ENCODE peak calls at places on chromosomes 3 and 15, in eight cellular contexts. P is bronchial epithelial cell, E is astrocyte of the cerebellum, T is endothelial cell, Q is left ventricle myocardium inferior, X is natural killer cell, R is retinal pigment epithelial cell, W is cardiac muscle cell. N is an unnamed sample.

GRCh38 chr15:94671845-94672524 is 440.6 kb downstream of the MCTP2 start:
- DNase-seq in E (peak; percentile 36), W (peak; percentile 33), X (no peak), P (no peak), R (no peak), Q (no peak), T (peak; percentile 33), N (no peak)

GRCh38 chr3:179768080-179768479 is 115.2 kb downstream of the USP13 start:
- DNase-seq in W (peak; percentile 69), T (peak; percentile 63), E (peak; percentile 70), R (no peak), P (peak; percentile 53), Q (no peak), X (no peak), N (peak; percentile 64)

GRCh38 chr3:40782086-40782721 is 257.4 kb downstream of the ZNF621 start:
- DNase-seq in W (peak; percentile 5), R (no peak), Q (no peak), P (peak; percentile 12), T (no peak), X (no peak), E (no peak), N (no peak)

GRCh38 chr3:42492508-42493080 is 9.8 kb upstream of the VIPR1 start:
- DNase-seq in T (no peak), E (no peak), P (no peak), X (no peak), Q (no peak), R (no peak), W (no peak), N (no peak)

GRCh38 chr3:16890605-16891333 is 6.0 kb downstream of the PLCL2 start:
- DNase-seq in P (peak; percentile 15), X (no peak), E (no peak), Q (no peak), W (no peak), R (no peak), T (no peak), N (no peak)

GRCh38 chr3:156630081-156630772 is 44.2 kb upstream of the TIPARP start:
- DNase-seq in E (peak; percentile 29), X (no peak), P (peak; percentile 85), Q (no peak), W (no peak), R (no peak), T (no peak), N (peak; percentile 87)

GRCh38 chr15:31391687-31392671 is 65.3 kb downstream of the KLF13 start:
- DNase-seq in E (no peak), W (peak; percentile 94), T (peak; percentile 56), Q (peak; percentile 92), X (peak; percentile 88), R (no peak), P (no peak), N (peak; percentile 57)

GRCh38 chr3:78879516-78879860 is 888.3 kb downstream of the ROBO1 start:
- DNase-seq in R (peak; percentile 66), T (no peak), Q (no peak), E (no peak), X (no peak), W (no peak), P (no peak), N (no peak)

GRCh38 chr3:100893590-100893989 is 99.6 kb downstream of the ABI3BP start:
- DNase-seq in P (peak; percentile 47), X (no peak), Q (no peak), R (no peak), W (peak; percentile 78), E (no peak), T (peak; percentile 56), N (no peak)

GRCh38 chr3:72554689-72555088 is 293.6 kb downstream of the SHQ1 start:
- DNase-seq in R (no peak), W (no peak), X (no peak), Q (no peak), T (no peak), E (no peak), P (no peak), N (no peak)

DNA sequence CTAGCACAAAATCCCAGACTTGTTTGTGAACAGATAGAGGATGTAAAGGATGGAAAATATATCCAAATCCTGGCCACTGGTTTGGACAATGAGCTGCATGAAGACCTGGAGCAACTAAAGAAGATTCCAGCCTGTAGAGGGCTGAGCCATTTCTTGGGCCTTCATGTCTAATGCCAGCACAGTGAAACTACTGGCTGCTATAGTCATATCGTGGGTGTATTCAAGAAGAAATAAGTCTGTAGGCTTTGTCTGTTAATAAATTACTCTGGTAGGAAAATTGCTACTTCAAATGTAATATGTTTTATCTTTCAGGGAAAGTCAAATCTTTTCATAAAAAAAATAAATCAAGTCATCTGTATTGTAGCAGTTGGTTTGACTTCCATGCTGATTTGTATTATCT is 1109.3 kb downstream of the NSUN3 start:
- DNase-seq in Q (no peak), X (no peak), W (no peak), R (no peak), P (no peak), E (no peak), T (no peak), N (no peak)
- TF ChIP-seq CTCF in Q (no peak), X (no peak), W (no peak), R (no peak), P (no peak), E (no peak), T (no peak), N (no peak)

GRCh38 chr3:151290673-151291072 is 12.3 kb upstream of the P2RY14 start:
- DNase-seq in T (no peak), R (no peak), X (no peak), W (peak; percentile 67), Q (no peak), P (peak; percentile 44), E (peak; percentile 48), N (peak; percentile 46)
- TF ChIP-seq CTCF in T (no peak), R (peak; percentile 47), X (no peak), W (peak; percentile 49), Q (peak; percentile 34), P (peak; percentile 26), E (peak; percentile 39), N (peak; percentile 71)

GRCh38 chr15:69718916-69719315 is 266.3 kb downstream of the RPLP1 start:
- DNase-seq in T (no peak), Q (peak; percentile 16), P (no peak), E (no peak), R (no peak), W (peak; percentile 12), X (peak; percentile 46), N (no peak)

GRCh38 chr15:69722924-69723323 is 270.3 kb downstream of the RPLP1 start:
- DNase-seq in Q (no peak), X (no peak), E (no peak), W (no peak), R (no peak), T (no peak), P (no peak), N (no peak)

GRCh38 chr15:69719527-69719926 is 266.9 kb downstream of the RPLP1 start:
- DNase-seq in E (no peak), R (no peak), X (peak; percentile 69), P (no peak), T (no peak), Q (no peak), W (peak; percentile 40), N (no peak)

GRCh38 chr15:69715205-69715604 is 262.6 kb downstream of the RPLP1 start:
- DNase-seq in T (no peak), R (no peak), W (no peak), E (no peak), X (no peak), Q (no peak), P (no peak), N (no peak)

GRCh38 chr15:69718445-69718844 is 265.8 kb downstream of the RPLP1 start:
- DNase-seq in Q (no peak), E (no peak), W (no peak), R (no peak), T (no peak), X (no peak), P (no peak), N (no peak)
- TF ChIP-seq CTCF in Q (no peak), E (no peak), W (no peak), R (no peak), T (no peak), X (no peak), P (no peak), N (no peak)

GRCh38 chr15:25694238-25694584 is 168.9 kb downstream of the ATP10A start:
- DNase-seq in R (no peak), Q (no peak), P (no peak), T (no peak), E (no peak), X (no peak), W (no peak), N (no peak)
- TF ChIP-seq CTCF in R (no peak), Q (no peak), P (no peak), T (no peak), E (no peak), X (no peak), W (no peak), N (no peak)

GRCh38 chr15:61871926-61872522 is 188.2 kb downstream of the VPS13C start:
- DNase-seq in P (peak; percentile 54), E (no peak), W (peak; percentile 44), T (no peak), X (no peak), R (no peak), Q (no peak), N (peak; percentile 28)
- TF ChIP-seq CTCF in P (no peak), E (peak; percentile 29), W (peak; percentile 55), T (peak; percentile 69), X (peak; percentile 62), R (peak; percentile 50), Q (peak; percentile 65), N (peak; percentile 84)

GRCh38 chr15:33226559-33227181 is 32.2 kb upstream of the FMN1 start:
- DNase-seq in Q (no peak), P (peak; percentile 75), T (no peak), X (peak; percentile 40), E (no peak), R (no peak), W (peak; percentile 27), N (peak; percentile 66)
- TF ChIP-seq CTCF in Q (peak; percentile 51), P (peak; percentile 66), T (no peak), X (peak; percentile 75), E (peak; percentile 25), R (peak; percentile 68), W (no peak), N (peak; percentile 44)

GRCh38 chr3:14863324-14864100 is 44.8 kb downstream of the FGD5 start:
- DNase-seq in P (no peak), Q (no peak), W (no peak), E (no peak), X (no peak), T (no peak), R (no peak), N (no peak)
- TF ChIP-seq CTCF in P (peak; percentile 21), Q (peak; percentile 45), W (peak; percentile 24), E (peak; percentile 34), X (no peak), T (no peak), R (peak; percentile 37), N (no peak)

GRCh38 chr3:127749787-127750225 is 72.5 kb downstream of the MGLL start:
- DNase-seq in R (no peak), Q (no peak), X (no peak), P (no peak), W (no peak), T (no peak), E (no peak), N (no peak)
- TF ChIP-seq CTCF in R (peak; percentile 9), Q (peak; percentile 33), X (no peak), P (no peak), W (no peak), T (no peak), E (no peak), N (no peak)

N was measured in RWPE1.